ENCODE peak calls at places on chromosomes 12 and 14, in eight cellular contexts. One of them, this sample, is unnamed.

GRCh38 chr14:102602421-102603292 is 10.2 kb downstream of the RCOR1 start:
- DNase-seq in H9: no peak
- DNase-seq in activated T-cell treated with anti-CD3 and anti-CD28 coated beads for 4 hours: no peak
- DNase-seq in omental fat pad: no peak
- DNase-seq in thyroid gland: peak; percentile 23
- DNase-seq in glutamatergic neuron: no peak
- DNase-seq in NCI-H2081: no peak
- DNase-seq in mesenteric fat pad: no peak
- DNase-seq in this sample: no peak

GRCh38 chr12:68423175-68423574 is 91.0 kb upstream of the MDM1 start:
- DNase-seq in H9: no peak
- DNase-seq in activated T-cell treated with anti-CD3 and anti-CD28 coated beads for 4 hours: no peak
- DNase-seq in omental fat pad: no peak
- DNase-seq in thyroid gland: no peak
- DNase-seq in glutamatergic neuron: no peak
- DNase-seq in NCI-H2081: no peak
- DNase-seq in mesenteric fat pad: no peak
- DNase-seq in this sample: no peak

GRCh38 chr14:99732436-99733220 is 48.5 kb downstream of the CYP46A1 start:
- DNase-seq in H9: peak; percentile 24
- DNase-seq in activated T-cell treated with anti-CD3 and anti-CD28 coated beads for 4 hours: no peak
- DNase-seq in omental fat pad: peak; percentile 10
- DNase-seq in thyroid gland: peak; percentile 57
- DNase-seq in glutamatergic neuron: peak; percentile 13
- DNase-seq in NCI-H2081: no peak
- DNase-seq in mesenteric fat pad: peak; percentile 84
- DNase-seq in this sample: no peak

GRCh38 chr12:21165048-21165447 is 34.1 kb downstream of the SLCO1B1 start:
- DNase-seq in H9: no peak
- DNase-seq in activated T-cell treated with anti-CD3 and anti-CD28 coated beads for 4 hours: no peak
- DNase-seq in omental fat pad: no peak
- DNase-seq in thyroid gland: no peak
- DNase-seq in glutamatergic neuron: no peak
- DNase-seq in NCI-H2081: no peak
- DNase-seq in mesenteric fat pad: no peak
- DNase-seq in this sample: no peak

GRCh38 chr12:11686135-11686534 is 36.7 kb downstream of the ETV6 start:
- DNase-seq in H9: no peak
- DNase-seq in activated T-cell treated with anti-CD3 and anti-CD28 coated beads for 4 hours: no peak
- DNase-seq in omental fat pad: no peak
- DNase-seq in thyroid gland: no peak
- DNase-seq in glutamatergic neuron: no peak
- DNase-seq in NCI-H2081: peak; percentile 43
- DNase-seq in mesenteric fat pad: no peak
- DNase-seq in this sample: no peak

GRCh38 chr12:6684609-6685008 is 4.6 kb downstream of the ZNF384 start:
- DNase-seq in H9: no peak
- DNase-seq in activated T-cell treated with anti-CD3 and anti-CD28 coated beads for 4 hours: peak; percentile 34
- DNase-seq in omental fat pad: no peak
- DNase-seq in thyroid gland: no peak
- DNase-seq in glutamatergic neuron: peak; percentile 34
- DNase-seq in NCI-H2081: peak; percentile 47
- DNase-seq in mesenteric fat pad: no peak
- DNase-seq in this sample: no peak

GRCh38 chr14:87643005-87643404 is 350.0 kb downstream of the GALC start:
- DNase-seq in H9: no peak
- DNase-seq in activated T-cell treated with anti-CD3 and anti-CD28 coated beads for 4 hours: no peak
- DNase-seq in omental fat pad: peak; percentile 25
- DNase-seq in thyroid gland: peak; percentile 80
- DNase-seq in glutamatergic neuron: no peak
- DNase-seq in NCI-H2081: peak; percentile 23
- DNase-seq in mesenteric fat pad: no peak
- DNase-seq in this sample: no peak

GRCh38 chr14:50862171-50862570 is 9.7 kb upstream of the ABHD12B start:
- DNase-seq in H9: no peak
- DNase-seq in activated T-cell treated with anti-CD3 and anti-CD28 coated beads for 4 hours: no peak
- DNase-seq in omental fat pad: no peak
- DNase-seq in thyroid gland: no peak
- DNase-seq in glutamatergic neuron: no peak
- DNase-seq in NCI-H2081: no peak
- DNase-seq in mesenteric fat pad: no peak
- DNase-seq in this sample: no peak

GRCh38 chr12:82635263-82635662 is 51.4 kb upstream of the TMTC2 start:
- DNase-seq in H9: no peak
- DNase-seq in activated T-cell treated with anti-CD3 and anti-CD28 coated beads for 4 hours: no peak
- DNase-seq in omental fat pad: no peak
- DNase-seq in thyroid gland: no peak
- DNase-seq in glutamatergic neuron: no peak
- DNase-seq in NCI-H2081: no peak
- DNase-seq in mesenteric fat pad: no peak
- DNase-seq in this sample: no peak

GRCh38 chr14:56180754-56181542 is 62.7 kb downstream of the PELI2 start:
- DNase-seq in H9: no peak
- DNase-seq in activated T-cell treated with anti-CD3 and anti-CD28 coated beads for 4 hours: no peak
- DNase-seq in omental fat pad: no peak
- DNase-seq in thyroid gland: no peak
- DNase-seq in glutamatergic neuron: no peak
- DNase-seq in NCI-H2081: peak; percentile 35
- DNase-seq in mesenteric fat pad: no peak
- DNase-seq in this sample: no peak

GRCh38 chr12:31590730-31591307 is at the start of gene DENND5B:
- DNase-seq in H9: peak; percentile 65
- DNase-seq in activated T-cell treated with anti-CD3 and anti-CD28 coated beads for 4 hours: no peak
- DNase-seq in omental fat pad: peak; percentile 40
- DNase-seq in thyroid gland: peak; percentile 84
- DNase-seq in glutamatergic neuron: peak; percentile 90
- DNase-seq in NCI-H2081: peak; percentile 68
- DNase-seq in mesenteric fat pad: peak; percentile 91
- DNase-seq in this sample: peak; percentile 76

GRCh38 chr14:100734031-100734990 is 7.6 kb downstream of the DLK1 start:
- DNase-seq in H9: peak; percentile 10
- DNase-seq in activated T-cell treated with anti-CD3 and anti-CD28 coated beads for 4 hours: no peak
- DNase-seq in omental fat pad: no peak
- DNase-seq in thyroid gland: no peak
- DNase-seq in glutamatergic neuron: no peak
- DNase-seq in NCI-H2081: no peak
- DNase-seq in mesenteric fat pad: no peak
- DNase-seq in this sample: no peak

GRCh38 chr12:128864516-128865186 is 11.4 kb downstream of the GLT1D1 start:
- DNase-seq in H9: no peak
- DNase-seq in activated T-cell treated with anti-CD3 and anti-CD28 coated beads for 4 hours: no peak
- DNase-seq in omental fat pad: no peak
- DNase-seq in thyroid gland: no peak
- DNase-seq in glutamatergic neuron: no peak
- DNase-seq in NCI-H2081: no peak
- DNase-seq in mesenteric fat pad: no peak
- DNase-seq in this sample: no peak

GRCh38 chr14:101808020-101808641 is 46.6 kb downstream of the PPP2R5C start:
- DNase-seq in H9: peak; percentile 81
- DNase-seq in activated T-cell treated with anti-CD3 and anti-CD28 coated beads for 4 hours: no peak
- DNase-seq in omental fat pad: no peak
- DNase-seq in thyroid gland: no peak
- DNase-seq in glutamatergic neuron: peak; percentile 69
- DNase-seq in NCI-H2081: peak; percentile 61
- DNase-seq in mesenteric fat pad: no peak
- DNase-seq in this sample: no peak

GRCh38 chr12:6699989-6700645 is 498 bp downstream of the PIANP start:
- DNase-seq in H9: peak; percentile 65
- DNase-seq in activated T-cell treated with anti-CD3 and anti-CD28 coated beads for 4 hours: peak; percentile 5
- DNase-seq in omental fat pad: no peak
- DNase-seq in thyroid gland: no peak
- DNase-seq in glutamatergic neuron: peak; percentile 89
- DNase-seq in NCI-H2081: no peak
- DNase-seq in mesenteric fat pad: no peak
- DNase-seq in this sample: no peak

GRCh38 chr12:68447807-68448138 is 115.6 kb upstream of the MDM1 start:
- DNase-seq in H9: no peak
- DNase-seq in activated T-cell treated with anti-CD3 and anti-CD28 coated beads for 4 hours: no peak
- DNase-seq in omental fat pad: no peak
- DNase-seq in thyroid gland: no peak
- DNase-seq in glutamatergic neuron: no peak
- DNase-seq in NCI-H2081: no peak
- DNase-seq in mesenteric fat pad: no peak
- DNase-seq in this sample: no peak

GRCh38 chr14:87712386-87713113 is 280.4 kb downstream of the GALC start:
- DNase-seq in H9: no peak
- DNase-seq in activated T-cell treated with anti-CD3 and anti-CD28 coated beads for 4 hours: no peak
- DNase-seq in omental fat pad: no peak
- DNase-seq in thyroid gland: no peak
- DNase-seq in glutamatergic neuron: no peak
- DNase-seq in NCI-H2081: no peak
- DNase-seq in mesenteric fat pad: no peak
- DNase-seq in this sample: no peak

GRCh38 chr14:74647061-74647833 is 35.2 kb upstream of the LTBP2 start:
- DNase-seq in H9: no peak
- DNase-seq in activated T-cell treated with anti-CD3 and anti-CD28 coated beads for 4 hours: no peak
- DNase-seq in omental fat pad: no peak
- DNase-seq in thyroid gland: no peak
- DNase-seq in glutamatergic neuron: no peak
- DNase-seq in NCI-H2081: no peak
- DNase-seq in mesenteric fat pad: no peak
- DNase-seq in this sample: no peak

GRCh38 chr12:89976866-89977265 is 268.2 kb upstream of the ATP2B1 start:
- DNase-seq in H9: no peak
- DNase-seq in activated T-cell treated with anti-CD3 and anti-CD28 coated beads for 4 hours: no peak
- DNase-seq in omental fat pad: no peak
- DNase-seq in thyroid gland: no peak
- DNase-seq in glutamatergic neuron: no peak
- DNase-seq in NCI-H2081: no peak
- DNase-seq in mesenteric fat pad: no peak
- DNase-seq in this sample: no peak

GRCh38 chr12:111453071-111453989 is 47.6 kb downstream of the SH2B3 start:
- DNase-seq in H9: no peak
- DNase-seq in activated T-cell treated with anti-CD3 and anti-CD28 coated beads for 4 hours: no peak
- DNase-seq in omental fat pad: no peak
- DNase-seq in thyroid gland: no peak
- DNase-seq in glutamatergic neuron: no peak
- DNase-seq in NCI-H2081: no peak
- DNase-seq in mesenteric fat pad: no peak
- DNase-seq in this sample: no peak

GRCh38 chr12:2832550-2833127 is 2.2 kb downstream of the NRIP2 start:
- DNase-seq in H9: no peak
- DNase-seq in activated T-cell treated with anti-CD3 and anti-CD28 coated beads for 4 hours: no peak
- DNase-seq in omental fat pad: no peak
- DNase-seq in thyroid gland: no peak
- DNase-seq in glutamatergic neuron: no peak
- DNase-seq in NCI-H2081: no peak
- DNase-seq in mesenteric fat pad: no peak
- DNase-seq in this sample: no peak

GRCh38 chr14:103550451-103551337 is 11.8 kb downstream of the BAG5 start:
- DNase-seq in H9: no peak
- DNase-seq in activated T-cell treated with anti-CD3 and anti-CD28 coated beads for 4 hours: no peak
- DNase-seq in omental fat pad: no peak
- DNase-seq in thyroid gland: peak; percentile 97
- DNase-seq in glutamatergic neuron: no peak
- DNase-seq in NCI-H2081: no peak
- DNase-seq in mesenteric fat pad: no peak
- DNase-seq in this sample: no peak

GRCh38 chr12:52498971-52499370 is 5.9 kb upstream of the KRT6A start:
- DNase-seq in H9: no peak
- DNase-seq in activated T-cell treated with anti-CD3 and anti-CD28 coated beads for 4 hours: no peak
- DNase-seq in omental fat pad: no peak
- DNase-seq in thyroid gland: no peak
- DNase-seq in glutamatergic neuron: no peak
- DNase-seq in NCI-H2081: no peak
- DNase-seq in mesenteric fat pad: no peak
- DNase-seq in this sample: no peak

GRCh38 chr12:53064613-53065415 is 14.4 kb downstream of the SPRYD3 start:
- DNase-seq in H9: no peak
- DNase-seq in activated T-cell treated with anti-CD3 and anti-CD28 coated beads for 4 hours: no peak
- DNase-seq in omental fat pad: no peak
- DNase-seq in thyroid gland: no peak
- DNase-seq in glutamatergic neuron: no peak
- DNase-seq in NCI-H2081: no peak
- DNase-seq in mesenteric fat pad: peak; percentile 64
- DNase-seq in this sample: no peak

GRCh38 chr12:57522887-57523705 is 472 bp downstream of the MBD6 start:
- DNase-seq in H9: no peak
- DNase-seq in activated T-cell treated with anti-CD3 and anti-CD28 coated beads for 4 hours: peak; percentile 40
- DNase-seq in omental fat pad: no peak
- DNase-seq in thyroid gland: peak; percentile 71
- DNase-seq in glutamatergic neuron: peak; percentile 64
- DNase-seq in NCI-H2081: no peak
- DNase-seq in mesenteric fat pad: no peak
- DNase-seq in this sample: peak; percentile 41

GRCh38 chr14:51939211-51939705 is 50.1 kb upstream of the RTRAF start:
- DNase-seq in H9: no peak
- DNase-seq in activated T-cell treated with anti-CD3 and anti-CD28 coated beads for 4 hours: no peak
- DNase-seq in omental fat pad: no peak
- DNase-seq in thyroid gland: no peak
- DNase-seq in glutamatergic neuron: no peak
- DNase-seq in NCI-H2081: no peak
- DNase-seq in mesenteric fat pad: no peak
- DNase-seq in this sample: no peak

GRCh38 chr14:96038558-96038919 is 623 bp upstream of the C14orf132 start:
- DNase-seq in H9: no peak
- DNase-seq in activated T-cell treated with anti-CD3 and anti-CD28 coated beads for 4 hours: no peak
- DNase-seq in omental fat pad: no peak
- DNase-seq in thyroid gland: peak; percentile 8
- DNase-seq in glutamatergic neuron: no peak
- DNase-seq in NCI-H2081: no peak
- DNase-seq in mesenteric fat pad: no peak
- DNase-seq in this sample: no peak

GRCh38 chr12:96902076-96902475 is 5.0 kb upstream of the NEDD1 start:
- DNase-seq in H9: no peak
- DNase-seq in activated T-cell treated with anti-CD3 and anti-CD28 coated beads for 4 hours: no peak
- DNase-seq in omental fat pad: no peak
- DNase-seq in thyroid gland: no peak
- DNase-seq in glutamatergic neuron: no peak
- DNase-seq in NCI-H2081: no peak
- DNase-seq in mesenteric fat pad: no peak
- DNase-seq in this sample: no peak

GRCh38 chr14:51677276-51677675 is 25.6 kb downstream of the FRMD6 start:
- DNase-seq in H9: no peak
- DNase-seq in activated T-cell treated with anti-CD3 and anti-CD28 coated beads for 4 hours: no peak
- DNase-seq in omental fat pad: no peak
- DNase-seq in thyroid gland: no peak
- DNase-seq in glutamatergic neuron: no peak
- DNase-seq in NCI-H2081: no peak
- DNase-seq in mesenteric fat pad: no peak
- DNase-seq in this sample: no peak

GRCh38 chr14:25431211-25432076 is 381.5 kb upstream of the STXBP6 start:
- DNase-seq in H9: peak; percentile 71
- DNase-seq in activated T-cell treated with anti-CD3 and anti-CD28 coated beads for 4 hours: no peak
- DNase-seq in omental fat pad: no peak
- DNase-seq in thyroid gland: no peak
- DNase-seq in glutamatergic neuron: peak; percentile 71
- DNase-seq in NCI-H2081: peak; percentile 36
- DNase-seq in mesenteric fat pad: no peak
- DNase-seq in this sample: no peak

GRCh38 chr12:49545815-49546214 is 7.0 kb downstream of the KCNH3 start:
- DNase-seq in H9: no peak
- DNase-seq in activated T-cell treated with anti-CD3 and anti-CD28 coated beads for 4 hours: no peak
- DNase-seq in omental fat pad: no peak
- DNase-seq in thyroid gland: no peak
- DNase-seq in glutamatergic neuron: no peak
- DNase-seq in NCI-H2081: no peak
- DNase-seq in mesenteric fat pad: no peak
- DNase-seq in this sample: no peak

GRCh38 chr12:82758743-82759142 is 72.0 kb downstream of the TMTC2 start:
- DNase-seq in H9: no peak
- DNase-seq in activated T-cell treated with anti-CD3 and anti-CD28 coated beads for 4 hours: no peak
- DNase-seq in omental fat pad: no peak
- DNase-seq in thyroid gland: no peak
- DNase-seq in glutamatergic neuron: no peak
- DNase-seq in NCI-H2081: peak; percentile 22
- DNase-seq in mesenteric fat pad: no peak
- DNase-seq in this sample: no peak

This sample was measured in hepatic stellate cell.